ENCODE peak calls at places on chromosome 12, in nine cellular contexts. W is GM06990, C is Peyer's patch, I is lung, H is choroid plexus epithelial cell, R is fibroblast of mammary gland, M is foreskin fibroblast, Y is HFF-Myc, F is uterus. N is an unnamed sample.

GRCh38 chr12:91094036-91094660 is 17.1 kb downstream of the LUM start:
- DNase-seq in H (peak), C (no peak), F (no peak), Y (no peak), R (peak), I (no peak), M (peak), W (no peak), N (peak)

GRCh38 chr12:121628536-121628935 is 2.2 kb downstream of the ORAI1 start:
- DNase-seq in W (no peak), Y (no peak), F (no peak), H (no peak), R (no peak), C (no peak), I (no peak), M (no peak), N (no peak)

GRCh38 chr12:68861890-68862289 is 53.9 kb downstream of the MDM2 start:
- DNase-seq in M (no peak), H (no peak), W (no peak), R (no peak), C (no peak), Y (no peak), F (no peak), I (no peak), N (no peak)

GRCh38 chr12:132834181-132834711 is 5.6 kb upstream of the GOLGA3 start:
- DNase-seq in R (no peak), F (no peak), I (no peak), H (no peak), M (no peak), Y (no peak), C (no peak), W (peak), N (no peak)

GRCh38 chr12:131159660-131160059 is 206.0 kb downstream of the ADGRD1 start:
- DNase-seq in I (no peak), R (no peak), W (no peak), C (no peak), H (no peak), F (no peak), Y (no peak), M (no peak), N (no peak)

GRCh38 chr12:131710464-131711457 is at the start of gene SFSWAP:
- DNase-seq in Y (peak), C (peak), W (peak), R (peak), I (peak), H (peak), F (peak), M (peak), N (peak)

GRCh38 chr12:42705863-42706262 is 116.3 kb upstream of the PRICKLE1 start:
- DNase-seq in I (peak), R (peak), F (peak), M (peak), W (no peak), Y (peak), H (peak), C (peak), N (peak)

GRCh38 chr12:76010732-76011458 is 20.7 kb downstream of the PHLDA1 start:
- DNase-seq in I (no peak), W (no peak), Y (no peak), C (no peak), M (peak), R (peak), F (no peak), H (no peak), N (peak)

GRCh38 chr12:43113153-43113552 is 438.9 kb downstream of the ADAMTS20 start:
- DNase-seq in W (no peak), M (peak), F (no peak), I (no peak), H (peak), Y (peak), C (no peak), R (peak), N (peak)

GRCh38 chr12:96140110-96140509 is 54.1 kb upstream of the ELK3 start:
- DNase-seq in R (peak), C (no peak), F (no peak), H (peak), M (peak), W (no peak), I (no peak), Y (peak), N (peak)

GRCh38 chr12:89768586-89769482 is 60.2 kb upstream of the ATP2B1 start:
- DNase-seq in M (peak), W (no peak), H (peak), I (no peak), Y (peak), F (no peak), R (peak), C (no peak), N (peak)

GRCh38 chr12:52788876-52789636 is 6.9 kb downstream of the KRT3 start:
- DNase-seq in Y (no peak), R (no peak), H (no peak), W (no peak), M (no peak), I (no peak), C (no peak), F (no peak), N (no peak)

GRCh38 chr12:124802361-124802760 is 61.3 kb downstream of the SCARB1 start:
- DNase-seq in C (no peak), F (no peak), W (no peak), Y (no peak), M (no peak), H (no peak), R (no peak), I (no peak), N (no peak)

GRCh38 chr12:4111010-4111409 is 162.6 kb upstream of the CCND2 start:
- DNase-seq in M (no peak), I (peak), Y (no peak), C (no peak), W (no peak), R (no peak), F (no peak), H (no peak), N (no peak)

GRCh38 chr12:2834581-2835491 is at the start of gene NRIP2:
- DNase-seq in M (peak), Y (peak), F (peak), I (no peak), H (peak), W (no peak), R (peak), C (no peak), N (peak)

GRCh38 chr12:103799504-103800251 is 41.4 kb downstream of the NT5DC3 start:
- DNase-seq in I (no peak), Y (no peak), R (peak), F (peak), W (no peak), C (no peak), H (peak), M (peak), N (peak)

GRCh38 chr12:54000105-54000773 is at the start of gene HOXC9:
- DNase-seq in F (no peak), W (no peak), I (no peak), C (no peak), H (no peak), Y (no peak), R (no peak), M (peak), N (no peak)

GRCh38 chr12:54002278-54002914 is 2.4 kb downstream of the HOXC9 start:
- DNase-seq in M (no peak), H (no peak), R (no peak), C (no peak), F (no peak), W (no peak), I (no peak), Y (no peak), N (no peak)

GRCh38 chr12:53999596-54000104 is 311 bp upstream of the HOXC9 start:
- DNase-seq in C (no peak), R (peak), Y (peak), H (no peak), W (no peak), F (no peak), I (no peak), M (peak), N (peak)

GRCh38 chr12:54001283-54002187 is 1.6 kb downstream of the HOXC9 start:
- DNase-seq in C (no peak), R (no peak), I (no peak), F (no peak), H (no peak), W (no peak), Y (no peak), M (no peak), N (no peak)

DNA sequence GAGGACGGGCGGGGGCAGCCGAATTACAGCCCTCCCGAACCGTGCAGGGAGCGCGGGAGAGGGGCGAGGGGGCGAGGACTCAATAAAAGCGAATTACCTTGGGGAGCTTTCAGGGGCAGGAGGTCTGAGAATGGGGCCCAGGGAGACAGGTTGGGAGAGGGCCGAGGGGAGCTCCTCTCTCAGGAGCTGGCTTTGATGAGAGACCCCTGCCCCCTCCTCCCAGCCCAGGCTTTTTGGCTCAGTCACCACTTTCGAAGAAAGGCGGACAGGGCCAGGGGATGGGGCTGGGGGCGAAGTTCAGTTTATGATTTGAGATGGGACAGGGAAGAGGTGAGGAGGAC is 783 bp downstream of the HOXC9 start:
- DNase-seq in C (no peak), W (no peak), M (no peak), I (no peak), F (no peak), H (no peak), R (no peak), Y (no peak), N (no peak)
- H3K4me3 ChIP-seq in C (peak), W (no peak), M (peak), I (no peak), F (peak), H (no peak), R (peak), Y (peak), N (no peak)

GRCh38 chr12:58809064-58809607 is 111.2 kb downstream of the LRIG3 start:
- DNase-seq in Y (no peak), M (peak), H (peak), C (no peak), W (no peak), F (no peak), R (no peak), I (no peak), N (no peak)

GRCh38 chr12:58801986-58802385 is 118.3 kb downstream of the LRIG3 start:
- DNase-seq in R (no peak), I (no peak), F (no peak), W (no peak), Y (no peak), C (no peak), H (no peak), M (no peak), N (no peak)

GRCh38 chr12:58803893-58804292 is 116.4 kb downstream of the LRIG3 start:
- DNase-seq in I (no peak), H (peak), C (no peak), M (peak), W (no peak), Y (no peak), F (peak), R (peak), N (peak)

GRCh38 chr12:58804749-58805148 is 115.6 kb downstream of the LRIG3 start:
- DNase-seq in F (no peak), W (no peak), C (no peak), M (peak), I (no peak), R (no peak), H (no peak), Y (no peak), N (no peak)
- TF ChIP-seq CTCF in F (no peak), W (peak), C (no peak), M (peak), I (no peak), R (peak), H (peak), Y (peak), N (peak)

GRCh38 chr12:51329742-51330141 is 5.8 kb upstream of the BIN2 start:
- DNase-seq in H (no peak), Y (no peak), C (no peak), F (no peak), R (no peak), M (no peak), W (no peak), I (no peak), N (no peak)
- H3K4me3 ChIP-seq in H (no peak), Y (no peak), C (no peak), F (no peak), R (no peak), M (no peak), W (no peak), I (no peak), N (no peak)

DNA sequence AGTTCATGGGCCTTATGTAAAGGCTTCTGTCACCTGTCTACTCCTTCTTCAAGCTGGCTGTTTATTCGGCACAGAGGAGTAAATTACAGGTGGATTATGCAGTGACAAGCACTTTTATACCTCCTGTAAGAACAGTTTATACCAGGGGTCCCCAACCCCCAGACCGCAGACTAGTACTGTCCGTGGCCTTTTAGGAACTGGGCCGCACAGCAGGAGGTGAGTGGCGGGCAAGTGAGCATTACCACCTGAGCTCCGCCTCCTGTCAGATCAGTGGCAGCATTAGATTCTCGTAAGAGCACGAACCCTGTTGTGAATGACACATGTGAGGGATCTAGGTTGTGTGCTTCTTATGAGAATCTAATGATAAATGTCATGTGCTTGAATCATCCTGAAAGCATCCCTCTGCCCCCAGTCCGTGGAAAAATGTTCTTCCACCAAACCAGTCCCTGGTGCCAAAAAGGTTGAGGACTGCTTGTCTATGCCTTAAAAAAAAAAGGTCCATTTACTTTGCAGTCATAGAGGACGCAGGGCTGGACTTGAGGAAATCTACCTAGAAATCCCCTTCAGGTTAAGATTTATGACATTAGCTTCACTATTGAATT is 78.8 kb downstream of the ETV6 start:
- DNase-seq in F (no peak), M (no peak), W (no peak), I (no peak), R (no peak), Y (no peak), C (no peak), H (no peak), N (no peak)
- TF ChIP-seq CTCF in F (no peak), M (no peak), W (no peak), I (no peak), R (no peak), Y (no peak), C (no peak), H (no peak), N (no peak)

DNA sequence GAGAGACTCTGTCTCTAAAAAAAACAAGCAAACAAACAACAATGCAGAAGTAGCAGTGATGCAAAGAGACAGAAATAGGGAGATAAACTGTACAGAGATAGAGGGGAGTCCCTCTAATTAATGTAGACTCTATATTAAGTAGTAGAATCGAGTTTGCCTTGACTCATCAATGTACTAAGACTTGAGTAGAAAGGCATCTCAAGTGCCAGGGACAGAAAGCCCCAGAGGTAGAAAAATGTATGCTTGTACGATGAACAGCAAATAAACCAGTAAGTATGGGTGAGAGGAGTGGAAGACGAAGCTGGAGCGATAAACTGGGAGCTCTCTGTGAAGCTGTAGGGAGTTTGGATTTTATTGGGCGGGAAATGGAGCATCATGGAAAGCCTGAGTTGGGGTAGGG is 208.2 kb downstream of the SSPN start:
- DNase-seq in H (no peak), W (no peak), I (no peak), R (no peak), C (no peak), Y (no peak), M (no peak), F (no peak), N (no peak)
- H3K4me3 ChIP-seq in H (no peak), W (no peak), I (no peak), R (no peak), C (no peak), Y (no peak), M (no peak), F (no peak), N (no peak)

DNA sequence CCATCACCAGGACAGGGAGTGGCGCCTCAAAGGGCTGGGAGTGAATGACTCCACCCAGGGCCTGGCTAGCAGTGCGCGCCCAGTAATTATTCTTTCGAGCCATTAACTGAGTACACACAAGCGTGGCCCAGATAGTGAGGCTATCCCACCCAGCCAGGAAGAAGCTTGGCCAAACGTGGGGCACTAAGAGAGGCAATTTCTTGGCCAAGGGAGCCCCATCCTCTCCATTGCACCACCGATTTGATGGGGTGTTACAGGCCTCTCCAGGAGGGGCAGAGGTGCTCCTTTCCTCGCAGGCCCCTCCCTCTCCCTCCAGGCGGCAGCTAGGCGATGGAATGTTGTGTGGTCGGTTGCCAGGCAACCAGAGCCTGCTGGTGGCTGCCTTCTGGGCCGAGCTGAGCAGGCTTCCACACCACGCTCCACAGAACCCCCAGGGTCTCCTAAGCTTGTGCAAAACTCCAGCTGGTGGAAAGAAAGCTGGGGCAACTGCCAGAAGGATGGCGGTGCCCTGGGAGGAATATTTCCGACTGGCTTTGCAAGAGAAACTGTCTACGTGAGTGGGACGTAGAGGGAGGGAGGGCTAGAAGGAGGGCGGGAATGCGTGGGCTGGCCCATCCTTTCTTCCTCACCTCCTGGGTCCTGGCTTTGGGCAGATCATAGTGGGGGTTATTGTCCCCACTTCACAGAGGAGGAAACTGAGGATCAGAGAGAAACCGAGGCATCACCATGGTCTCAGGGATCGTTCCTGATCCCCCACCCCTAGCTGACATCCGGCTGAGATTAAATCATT is at the start of gene CFAP73:
- DNase-seq in Y (peak), I (peak), M (peak), C (no peak), R (peak), W (no peak), F (no peak), H (peak), N (peak)
- TF ChIP-seq CTCF in Y (no peak), I (no peak), M (no peak), C (no peak), R (no peak), W (no peak), F (no peak), H (no peak), N (no peak)

DNA sequence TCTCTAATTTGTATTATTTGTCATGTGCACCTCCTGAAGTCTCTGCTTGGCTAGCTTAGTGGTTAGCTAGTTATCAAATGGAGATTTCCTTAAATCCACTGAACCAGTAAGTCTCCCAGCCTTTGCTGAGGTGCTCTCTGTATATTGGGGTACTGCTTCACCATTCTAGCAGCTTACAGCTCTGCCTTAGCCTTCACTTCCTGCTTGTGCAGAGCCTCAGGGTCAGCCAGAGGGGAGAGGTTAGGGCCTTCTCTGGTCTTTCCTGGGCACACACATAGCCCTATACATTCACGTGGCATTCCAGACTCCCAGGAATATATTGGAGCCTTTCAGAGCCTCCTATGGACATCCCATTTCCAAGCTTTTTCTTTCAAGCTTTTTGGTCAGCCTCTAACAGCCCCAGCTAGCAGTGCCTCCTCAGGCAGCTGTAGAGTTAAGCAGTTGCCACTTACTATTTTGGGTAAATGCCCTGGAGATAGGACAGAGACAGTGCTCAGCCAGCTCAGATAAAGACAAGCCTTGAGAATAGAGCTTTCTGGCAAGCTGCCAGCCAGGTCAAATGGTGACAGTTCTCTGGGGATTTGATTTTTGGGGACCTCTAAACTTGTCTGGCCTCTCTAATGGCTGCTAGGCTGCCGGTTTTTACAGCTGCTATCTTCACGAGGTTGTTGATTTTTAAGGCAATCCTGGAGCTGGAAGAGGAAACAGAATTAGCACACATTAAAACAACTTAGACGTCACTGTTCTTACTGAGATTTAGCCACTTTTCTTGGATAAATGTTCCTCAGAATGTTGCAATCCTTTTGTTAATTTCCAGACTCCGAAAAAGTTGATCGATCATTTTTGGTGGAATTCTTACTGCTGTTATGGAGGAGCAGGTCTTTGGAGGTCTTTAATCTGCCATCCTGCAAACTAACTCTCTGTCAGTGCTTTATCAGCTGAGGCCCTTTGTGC is 32.9 kb downstream of the FBXW8 start:
- DNase-seq in Y (no peak), C (no peak), H (no peak), F (no peak), W (no peak), M (no peak), I (no peak), R (no peak), N (no peak)
- H3K4me3 ChIP-seq in Y (no peak), C (no peak), H (no peak), F (no peak), W (no peak), M (no peak), I (no peak), R (no peak), N (no peak)

GRCh38 chr12:110726018-110726417 is 16.7 kb downstream of the PPP1CC start:
- DNase-seq in C (no peak), W (no peak), M (no peak), Y (no peak), H (no peak), R (no peak), I (no peak), F (no peak), N (no peak)
- TF ChIP-seq CTCF in C (no peak), W (no peak), M (no peak), Y (no peak), H (no peak), R (no peak), I (no peak), F (no peak), N (no peak)

N was measured in fibroblast of pulmonary artery.